ENCODE peak calls at places on chromosome 1, in seven cellular contexts. E is activated naive CD4-positive, alpha-beta T cell treated with anti-CD3 and anti-CD28 coated beads, Interleukin-2, amount 10 ng/mL, durations not matched to agents 7 days and 5 days; X is LHCN-M2; D is cerebellar cortex; H is C1 segment of cervical spinal cord; I is stimulated activated CD8-positive, alpha-beta memory T cell treated with anti-CD3 and anti-CD28 coated beads, Interleukin-7, amount 100 ng/mL, for 1 hour; U is iPS-NIHi11. A is an unnamed sample.

GRCh38 chr1:21436488-21437340 is 3.2 kb upstream of the NBPF3 start:
- DNase-seq in E (no peak), X (no peak), D (peak), H (peak), I (no peak), U (peak), A (no peak)

GRCh38 chr1:85048296-85049064 is at the start of gene MCOLN3:
- DNase-seq in E (peak), X (no peak), D (no peak), H (no peak), I (no peak), U (peak), A (peak)

GRCh38 chr1:101474039-101474665 is 237.3 kb downstream of the S1PR1 start:
- DNase-seq in E (no peak), X (no peak), D (peak), H (no peak), I (no peak), U (peak), A (peak)

GRCh38 chr1:177210071-177210470 is 39.3 kb downstream of the BRINP2 start:
- DNase-seq in E (no peak), X (no peak), D (no peak), H (no peak), I (no peak), U (no peak), A (no peak)

GRCh38 chr1:209015092-209015491 is 568.4 kb upstream of the CAMK1G start:
- DNase-seq in E (no peak), X (no peak), D (no peak), H (no peak), I (no peak), U (no peak), A (no peak)

GRCh38 chr1:16989676-16990391 is 9.4 kb upstream of the MFAP2 start:
- DNase-seq in E (no peak), X (no peak), D (no peak), H (no peak), I (no peak), U (no peak), A (no peak)

GRCh38 chr1:18802231-18802630 is 57.2 kb downstream of the TAS1R2 start:
- DNase-seq in E (no peak), X (no peak), D (no peak), H (no peak), I (no peak), U (no peak), A (no peak)

GRCh38 chr1:225448146-225448805 is 20.4 kb upstream of the LBR start:
- DNase-seq in E (no peak), X (no peak), D (no peak), H (no peak), I (no peak), U (no peak), A (no peak)

GRCh38 chr1:183308719-183309118 is 109.5 kb downstream of the NMNAT2 start:
- DNase-seq in E (no peak), X (no peak), D (no peak), H (no peak), I (no peak), U (no peak), A (no peak)

GRCh38 chr1:115951552-115951951 is 24.8 kb upstream of the SLC22A15 start:
- DNase-seq in E (no peak), X (no peak), D (no peak), H (no peak), I (no peak), U (no peak), A (no peak)

GRCh38 chr1:204513117-204513716 is 3.0 kb upstream of the MDM4 start:
- DNase-seq in E (peak), X (no peak), D (no peak), H (no peak), I (no peak), U (no peak), A (no peak)